ENCODE peak calls at places on chromosomes 5 and 9, in five cellular contexts. One of them, this sample, is unnamed.

GRCh38 chr5:7759951-7760580 is 90.9 kb downstream of the CFAP90 start:
- DNase-seq in colonic mucosa: no peak
- DNase-seq in astrocyte: no peak
- DNase-seq in upper lobe of right lung: no peak
- DNase-seq in sigmoid colon: no peak
- DNase-seq in this sample: no peak

GRCh38 chr5:138177936-138178515 is 404 bp downstream of the BRD8 start:
- DNase-seq in upper lobe of right lung: no peak
- DNase-seq in sigmoid colon: no peak
- DNase-seq in astrocyte: no peak
- DNase-seq in colonic mucosa: peak
- DNase-seq in this sample: no peak

GRCh38 chr5:159539678-159540077 is 209.4 kb upstream of the IL12B start:
- DNase-seq in colonic mucosa: no peak
- DNase-seq in upper lobe of right lung: no peak
- DNase-seq in astrocyte: no peak
- DNase-seq in sigmoid colon: no peak
- DNase-seq in this sample: no peak

GRCh38 chr9:114472765-114473446 is 32.4 kb downstream of the WHRN start:
- DNase-seq in sigmoid colon: no peak
- DNase-seq in colonic mucosa: no peak
- DNase-seq in upper lobe of right lung: no peak
- DNase-seq in astrocyte: no peak
- DNase-seq in this sample: no peak

GRCh38 chr5:87115839-87116364 is 151.8 kb upstream of the RASA1 start:
- DNase-seq in sigmoid colon: no peak
- DNase-seq in colonic mucosa: no peak
- DNase-seq in upper lobe of right lung: no peak
- DNase-seq in astrocyte: no peak
- DNase-seq in this sample: no peak

GRCh38 chr9:16618524-16618923 is 251.9 kb downstream of the BNC2 start:
- DNase-seq in upper lobe of right lung: no peak
- DNase-seq in sigmoid colon: no peak
- DNase-seq in colonic mucosa: no peak
- DNase-seq in astrocyte: no peak
- DNase-seq in this sample: no peak

GRCh38 chr9:124654431-124654830 is 116.7 kb downstream of the NR6A1 start:
- DNase-seq in astrocyte: peak
- DNase-seq in colonic mucosa: no peak
- DNase-seq in sigmoid colon: no peak
- DNase-seq in upper lobe of right lung: no peak
- DNase-seq in this sample: no peak

GRCh38 chr5:91839232-91839631 is 456.1 kb upstream of the ARRDC3 start:
- DNase-seq in upper lobe of right lung: no peak
- DNase-seq in sigmoid colon: no peak
- DNase-seq in astrocyte: no peak
- DNase-seq in colonic mucosa: no peak
- DNase-seq in this sample: no peak

GRCh38 chr5:168887931-168888330 is 308.8 kb upstream of the PANK3 start:
- DNase-seq in colonic mucosa: no peak
- DNase-seq in upper lobe of right lung: no peak
- DNase-seq in astrocyte: no peak
- DNase-seq in sigmoid colon: no peak
- DNase-seq in this sample: no peak

GRCh38 chr5:107516452-107517184 is 154.1 kb downstream of the EFNA5 start:
- DNase-seq in sigmoid colon: no peak
- DNase-seq in colonic mucosa: no peak
- DNase-seq in astrocyte: peak
- DNase-seq in upper lobe of right lung: no peak
- DNase-seq in this sample: no peak

GRCh38 chr5:98638701-98639100 is 134.8 kb upstream of the RGMB start:
- DNase-seq in astrocyte: peak
- DNase-seq in colonic mucosa: no peak
- DNase-seq in sigmoid colon: no peak
- DNase-seq in upper lobe of right lung: no peak
- DNase-seq in this sample: no peak

GRCh38 chr9:83304686-83305085 is 233.5 kb downstream of the FRMD3 start:
- DNase-seq in upper lobe of right lung: peak
- DNase-seq in astrocyte: peak
- DNase-seq in sigmoid colon: peak
- DNase-seq in colonic mucosa: peak
- DNase-seq in this sample: peak

GRCh38 chr5:75140277-75140676 is 87.9 kb upstream of the GCNT4 start:
- DNase-seq in sigmoid colon: no peak
- DNase-seq in colonic mucosa: no peak
- DNase-seq in astrocyte: no peak
- DNase-seq in upper lobe of right lung: no peak
- DNase-seq in this sample: no peak

GRCh38 chr5:157554180-157555030 is 21.2 kb downstream of the ADAM19 start:
- DNase-seq in upper lobe of right lung: no peak
- DNase-seq in sigmoid colon: no peak
- DNase-seq in astrocyte: no peak
- DNase-seq in colonic mucosa: no peak
- DNase-seq in this sample: peak

GRCh38 chr5:66517361-66517760 is 78.8 kb upstream of the MAST4 start:
- DNase-seq in upper lobe of right lung: no peak
- DNase-seq in sigmoid colon: no peak
- DNase-seq in colonic mucosa: no peak
- DNase-seq in astrocyte: no peak
- DNase-seq in this sample: no peak

GRCh38 chr9:19232830-19233194 is 2.3 kb downstream of the DENND4C start:
- DNase-seq in upper lobe of right lung: no peak
- DNase-seq in astrocyte: peak
- DNase-seq in sigmoid colon: no peak
- DNase-seq in colonic mucosa: no peak
- DNase-seq in this sample: no peak

GRCh38 chr9:75039006-75039405 is 10.9 kb upstream of the CARNMT1 start:
- DNase-seq in colonic mucosa: no peak
- DNase-seq in sigmoid colon: no peak
- DNase-seq in astrocyte: peak
- DNase-seq in upper lobe of right lung: no peak
- DNase-seq in this sample: no peak

GRCh38 chr5:72032769-72033168 is 74.5 kb upstream of the MAP1B start:
- DNase-seq in astrocyte: no peak
- DNase-seq in colonic mucosa: no peak
- DNase-seq in sigmoid colon: no peak
- DNase-seq in upper lobe of right lung: no peak
- DNase-seq in this sample: no peak

GRCh38 chr5:95098012-95098411 is 186.9 kb downstream of the MCTP1 start:
- DNase-seq in astrocyte: no peak
- DNase-seq in upper lobe of right lung: no peak
- DNase-seq in sigmoid colon: no peak
- DNase-seq in colonic mucosa: no peak
- DNase-seq in this sample: no peak

GRCh38 chr5:99019812-99020697 is 91.2 kb upstream of the CHD1 start:
- DNase-seq in sigmoid colon: no peak
- DNase-seq in astrocyte: peak
- DNase-seq in upper lobe of right lung: no peak
- DNase-seq in colonic mucosa: peak
- DNase-seq in this sample: no peak

GRCh38 chr5:96936431-96937221 is 746 bp downstream of the LNPEP start:
- DNase-seq in upper lobe of right lung: peak
- DNase-seq in sigmoid colon: peak
- DNase-seq in colonic mucosa: peak
- DNase-seq in astrocyte: no peak
- DNase-seq in this sample: peak

GRCh38 chr5:137091473-137091872 is 407.7 kb downstream of the SPOCK1 start:
- DNase-seq in sigmoid colon: no peak
- DNase-seq in colonic mucosa: no peak
- DNase-seq in upper lobe of right lung: no peak
- DNase-seq in astrocyte: no peak
- DNase-seq in this sample: no peak

GRCh38 chr5:176359658-176360057 is 1.9 kb downstream of the KIAA1191 start:
- DNase-seq in sigmoid colon: no peak
- DNase-seq in upper lobe of right lung: no peak
- DNase-seq in colonic mucosa: no peak
- DNase-seq in astrocyte: no peak
- DNase-seq in this sample: no peak

GRCh38 chr5:143874312-143874711 is 62.4 kb downstream of the HMHB1 start:
- DNase-seq in astrocyte: peak
- DNase-seq in sigmoid colon: no peak
- DNase-seq in upper lobe of right lung: no peak
- DNase-seq in colonic mucosa: no peak
- DNase-seq in this sample: no peak

GRCh38 chr9:3708751-3709150 is 182.9 kb upstream of the RFX3 start:
- DNase-seq in sigmoid colon: no peak
- DNase-seq in upper lobe of right lung: no peak
- DNase-seq in colonic mucosa: no peak
- DNase-seq in astrocyte: peak
- DNase-seq in this sample: no peak

DNA sequence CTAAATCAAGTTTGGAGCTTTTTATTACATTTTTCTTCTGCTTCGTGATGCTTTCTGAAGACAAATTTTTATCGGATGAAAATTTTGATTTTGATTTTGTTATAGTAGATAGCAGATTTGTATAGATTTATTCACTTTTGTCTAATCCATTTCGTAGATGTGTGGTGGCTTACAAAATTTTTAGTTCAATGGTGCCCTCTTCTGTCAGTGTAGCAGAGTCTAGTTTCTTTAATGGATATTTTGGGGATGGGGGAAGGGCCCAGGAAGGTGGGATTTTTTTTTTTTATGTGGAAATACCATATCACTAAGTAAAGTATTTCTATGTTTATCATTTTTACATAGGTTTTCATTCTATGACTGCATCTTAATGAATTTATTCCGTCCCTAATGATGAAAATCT is 259.9 kb upstream of the TARS1 start:
- DNase-seq in astrocyte: peak
- DNase-seq in upper lobe of right lung: no peak
- DNase-seq in colonic mucosa: no peak
- DNase-seq in sigmoid colon: no peak
- DNase-seq in this sample: no peak
- TF ChIP-seq CTCF in astrocyte: peak
- TF ChIP-seq CTCF in upper lobe of right lung: peak
- TF ChIP-seq CTCF in colonic mucosa: no peak
- TF ChIP-seq CTCF in sigmoid colon: no peak
- TF ChIP-seq CTCF in this sample: no peak

DNA sequence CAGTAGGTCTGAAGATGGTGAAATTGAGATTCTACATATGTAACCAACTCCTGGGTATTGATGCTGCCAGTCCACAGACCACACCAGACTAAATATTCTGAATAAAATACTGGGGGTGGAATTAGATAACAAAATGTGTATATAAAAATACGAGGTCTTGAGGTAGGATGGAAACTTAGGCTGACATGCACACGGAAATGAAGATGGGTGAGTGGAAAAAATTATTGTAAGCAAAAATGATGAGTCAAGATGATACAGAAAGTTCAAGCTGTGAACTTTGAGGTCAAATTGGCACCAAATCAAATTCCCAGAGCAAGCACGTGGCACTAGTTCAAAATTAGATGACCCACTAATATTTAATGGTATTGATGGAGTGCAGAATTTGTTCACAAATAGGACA is 713.4 kb upstream of the ACO1 start:
- DNase-seq in astrocyte: no peak
- DNase-seq in sigmoid colon: no peak
- DNase-seq in upper lobe of right lung: no peak
- DNase-seq in colonic mucosa: no peak
- DNase-seq in this sample: no peak
- H3K27ac ChIP-seq in astrocyte: no peak
- H3K27ac ChIP-seq in sigmoid colon: no peak
- H3K27ac ChIP-seq in upper lobe of right lung: no peak
- H3K27ac ChIP-seq in colonic mucosa: no peak
- H3K27ac ChIP-seq in this sample: no peak

GRCh38 chr9:111352545-111352944 is 22.5 kb upstream of the OR2K2 start:
- DNase-seq in colonic mucosa: no peak
- DNase-seq in astrocyte: no peak
- DNase-seq in upper lobe of right lung: no peak
- DNase-seq in sigmoid colon: no peak
- DNase-seq in this sample: no peak

GRCh38 chr9:111362526-111362925 is 32.5 kb upstream of the OR2K2 start:
- DNase-seq in colonic mucosa: no peak
- DNase-seq in upper lobe of right lung: no peak
- DNase-seq in sigmoid colon: no peak
- DNase-seq in astrocyte: no peak
- DNase-seq in this sample: no peak

GRCh38 chr9:111360881-111361280 is 30.9 kb upstream of the OR2K2 start:
- DNase-seq in astrocyte: no peak
- DNase-seq in upper lobe of right lung: no peak
- DNase-seq in sigmoid colon: no peak
- DNase-seq in colonic mucosa: no peak
- DNase-seq in this sample: no peak

GRCh38 chr9:111356567-111357244 is 26.7 kb upstream of the OR2K2 start:
- DNase-seq in sigmoid colon: peak
- DNase-seq in upper lobe of right lung: no peak
- DNase-seq in colonic mucosa: peak
- DNase-seq in astrocyte: peak
- DNase-seq in this sample: no peak
- H3K4me3 ChIP-seq in sigmoid colon: peak
- H3K4me3 ChIP-seq in upper lobe of right lung: no peak
- H3K4me3 ChIP-seq in colonic mucosa: no peak
- H3K4me3 ChIP-seq in astrocyte: peak
- H3K4me3 ChIP-seq in this sample: no peak

DNA sequence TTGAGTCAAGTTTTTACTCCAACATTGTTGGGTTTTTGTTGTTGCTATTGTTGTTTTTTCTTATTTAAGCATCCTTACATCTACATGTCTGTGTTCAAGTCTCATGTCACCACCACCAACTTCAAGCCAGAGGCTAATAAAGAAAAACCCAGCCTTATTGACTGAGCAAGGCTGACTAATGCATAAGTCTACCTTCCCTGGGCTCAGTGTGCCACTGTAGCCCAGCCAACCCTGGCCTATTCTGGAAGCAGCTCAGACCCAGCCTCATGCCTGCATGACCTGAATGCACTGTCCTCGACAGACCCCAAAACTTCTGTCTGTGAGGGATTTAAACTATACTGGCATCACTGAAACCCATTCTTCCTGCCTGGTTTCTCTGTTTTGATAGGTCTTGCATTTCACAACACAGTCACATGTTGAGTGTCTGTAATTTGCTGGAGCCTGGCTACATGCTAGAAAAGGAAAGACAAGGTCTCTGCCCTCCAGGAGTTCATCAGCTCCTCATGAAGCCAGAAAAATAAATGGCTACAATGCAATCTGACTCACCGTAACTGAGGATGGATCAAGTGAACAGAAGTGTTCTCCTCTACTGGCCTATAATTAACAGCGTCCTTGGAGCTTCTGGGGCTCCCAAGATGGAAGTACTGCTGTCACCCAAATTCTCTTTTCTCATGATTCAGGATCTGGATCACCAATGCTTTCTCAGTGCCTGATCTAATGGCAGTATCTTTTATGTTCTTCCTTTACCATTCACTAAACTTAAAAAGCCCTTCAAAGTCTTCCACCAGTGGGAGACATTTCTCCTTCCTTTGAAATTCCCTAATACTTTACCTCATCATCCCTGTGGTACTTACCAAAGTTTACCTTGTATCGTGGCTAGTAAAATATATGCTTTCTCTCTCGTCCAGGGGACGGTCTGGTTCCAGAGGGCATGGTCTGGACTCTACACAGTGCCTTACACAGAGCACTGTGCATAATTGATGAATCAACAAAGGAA is 103.9 kb upstream of the IFNE start:
- DNase-seq in upper lobe of right lung: no peak
- DNase-seq in sigmoid colon: no peak
- DNase-seq in colonic mucosa: no peak
- DNase-seq in astrocyte: no peak
- DNase-seq in this sample: no peak
- TF ChIP-seq CTCF in upper lobe of right lung: no peak
- TF ChIP-seq CTCF in sigmoid colon: no peak
- TF ChIP-seq CTCF in colonic mucosa: no peak
- TF ChIP-seq CTCF in astrocyte: peak
- TF ChIP-seq CTCF in this sample: no peak